ENCODE peak calls at places on chromosomes 16 and 17, in nine cellular contexts. One of them, this sample, is unnamed.

GRCh38 chr17:44221072-44221861 is 1.8 kb upstream of the UBTF start:
- DNase-seq in A549: peak
- DNase-seq in body of pancreas: peak
- DNase-seq in heart left ventricle: peak
- DNase-seq in CD4-positive, alpha-beta T cell: peak
- DNase-seq in upper lobe of left lung: peak
- DNase-seq in fibroblast of lung: peak
- DNase-seq in dorsolateral prefrontal cortex: peak
- DNase-seq in stomach: peak
- DNase-seq in this sample: peak

GRCh38 chr17:62824290-62825135 is 16.4 kb upstream of the MARCHF10 start:
- DNase-seq in A549: peak
- DNase-seq in body of pancreas: no peak
- DNase-seq in heart left ventricle: no peak
- DNase-seq in CD4-positive, alpha-beta T cell: no peak
- DNase-seq in upper lobe of left lung: no peak
- DNase-seq in fibroblast of lung: peak
- DNase-seq in dorsolateral prefrontal cortex: no peak
- DNase-seq in stomach: no peak
- DNase-seq in this sample: peak

GRCh38 chr16:83701494-83701893 is 106.3 kb upstream of the HSBP1 start:
- DNase-seq in A549: no peak
- DNase-seq in body of pancreas: peak
- DNase-seq in heart left ventricle: no peak
- DNase-seq in CD4-positive, alpha-beta T cell: no peak
- DNase-seq in upper lobe of left lung: no peak
- DNase-seq in fibroblast of lung: peak
- DNase-seq in dorsolateral prefrontal cortex: no peak
- DNase-seq in stomach: no peak
- DNase-seq in this sample: peak

GRCh38 chr17:17626151-17626805 is 34.8 kb upstream of the PEMT start:
- DNase-seq in A549: no peak
- DNase-seq in body of pancreas: no peak
- DNase-seq in heart left ventricle: no peak
- DNase-seq in CD4-positive, alpha-beta T cell: no peak
- DNase-seq in upper lobe of left lung: no peak
- DNase-seq in fibroblast of lung: no peak
- DNase-seq in dorsolateral prefrontal cortex: no peak
- DNase-seq in stomach: no peak
- DNase-seq in this sample: no peak

GRCh38 chr17:74848656-74849399 is 10.9 kb downstream of the GRIN2C start:
- DNase-seq in A549: no peak
- DNase-seq in body of pancreas: no peak
- DNase-seq in heart left ventricle: no peak
- DNase-seq in CD4-positive, alpha-beta T cell: no peak
- DNase-seq in upper lobe of left lung: no peak
- DNase-seq in fibroblast of lung: no peak
- DNase-seq in dorsolateral prefrontal cortex: no peak
- DNase-seq in stomach: no peak
- DNase-seq in this sample: no peak

GRCh38 chr17:38815576-38816193 is 9.4 kb downstream of the CWC25 start:
- DNase-seq in A549: peak
- DNase-seq in body of pancreas: no peak
- DNase-seq in heart left ventricle: no peak
- DNase-seq in CD4-positive, alpha-beta T cell: no peak
- DNase-seq in upper lobe of left lung: no peak
- DNase-seq in fibroblast of lung: peak
- DNase-seq in dorsolateral prefrontal cortex: no peak
- DNase-seq in stomach: no peak
- DNase-seq in this sample: peak

GRCh38 chr17:77281904-77282367 is 141.2 kb downstream of the SEC14L1 start:
- DNase-seq in A549: peak
- DNase-seq in body of pancreas: no peak
- DNase-seq in heart left ventricle: no peak
- DNase-seq in CD4-positive, alpha-beta T cell: no peak
- DNase-seq in upper lobe of left lung: peak
- DNase-seq in fibroblast of lung: peak
- DNase-seq in dorsolateral prefrontal cortex: no peak
- DNase-seq in stomach: peak
- DNase-seq in this sample: peak

GRCh38 chr17:76053230-76054111 is 18.8 kb downstream of the SRP68 start:
- DNase-seq in A549: peak
- DNase-seq in body of pancreas: no peak
- DNase-seq in heart left ventricle: no peak
- DNase-seq in CD4-positive, alpha-beta T cell: no peak
- DNase-seq in upper lobe of left lung: no peak
- DNase-seq in fibroblast of lung: peak
- DNase-seq in dorsolateral prefrontal cortex: no peak
- DNase-seq in stomach: no peak
- DNase-seq in this sample: peak

GRCh38 chr17:71338396-71338795 is 782.4 kb upstream of the SOX9 start:
- DNase-seq in A549: peak
- DNase-seq in body of pancreas: no peak
- DNase-seq in heart left ventricle: no peak
- DNase-seq in CD4-positive, alpha-beta T cell: no peak
- DNase-seq in upper lobe of left lung: no peak
- DNase-seq in fibroblast of lung: peak
- DNase-seq in dorsolateral prefrontal cortex: no peak
- DNase-seq in stomach: no peak
- DNase-seq in this sample: no peak

GRCh38 chr17:74305865-74306654 is 20.0 kb upstream of the KIF19 start:
- DNase-seq in A549: no peak
- DNase-seq in body of pancreas: no peak
- DNase-seq in heart left ventricle: no peak
- DNase-seq in CD4-positive, alpha-beta T cell: no peak
- DNase-seq in upper lobe of left lung: no peak
- DNase-seq in fibroblast of lung: no peak
- DNase-seq in dorsolateral prefrontal cortex: peak
- DNase-seq in stomach: no peak
- DNase-seq in this sample: no peak

GRCh38 chr16:81466351-81466960 is 21.8 kb downstream of the CMIP start:
- DNase-seq in A549: no peak
- DNase-seq in body of pancreas: no peak
- DNase-seq in heart left ventricle: no peak
- DNase-seq in CD4-positive, alpha-beta T cell: no peak
- DNase-seq in upper lobe of left lung: no peak
- DNase-seq in fibroblast of lung: peak
- DNase-seq in dorsolateral prefrontal cortex: no peak
- DNase-seq in stomach: no peak
- DNase-seq in this sample: no peak

GRCh38 chr16:11094838-11095565 is 150.6 kb downstream of the CLEC16A start:
- DNase-seq in A549: no peak
- DNase-seq in body of pancreas: no peak
- DNase-seq in heart left ventricle: no peak
- DNase-seq in CD4-positive, alpha-beta T cell: no peak
- DNase-seq in upper lobe of left lung: no peak
- DNase-seq in fibroblast of lung: no peak
- DNase-seq in dorsolateral prefrontal cortex: no peak
- DNase-seq in stomach: no peak
- DNase-seq in this sample: no peak

GRCh38 chr16:85104821-85105391 is 7.4 kb downstream of the CIBAR2 start:
- DNase-seq in A549: no peak
- DNase-seq in body of pancreas: peak
- DNase-seq in heart left ventricle: no peak
- DNase-seq in CD4-positive, alpha-beta T cell: no peak
- DNase-seq in upper lobe of left lung: peak
- DNase-seq in fibroblast of lung: no peak
- DNase-seq in dorsolateral prefrontal cortex: no peak
- DNase-seq in stomach: no peak
- DNase-seq in this sample: no peak

GRCh38 chr17:8421571-8421970 is 14.1 kb upstream of the NDEL1 start:
- DNase-seq in A549: no peak
- DNase-seq in body of pancreas: no peak
- DNase-seq in heart left ventricle: no peak
- DNase-seq in CD4-positive, alpha-beta T cell: no peak
- DNase-seq in upper lobe of left lung: no peak
- DNase-seq in fibroblast of lung: no peak
- DNase-seq in dorsolateral prefrontal cortex: no peak
- DNase-seq in stomach: no peak
- DNase-seq in this sample: no peak

GRCh38 chr17:39196191-39196819 is 1.2 kb downstream of the CACNB1 start:
- DNase-seq in A549: no peak
- DNase-seq in body of pancreas: no peak
- DNase-seq in heart left ventricle: no peak
- DNase-seq in CD4-positive, alpha-beta T cell: no peak
- DNase-seq in upper lobe of left lung: no peak
- DNase-seq in fibroblast of lung: no peak
- DNase-seq in dorsolateral prefrontal cortex: no peak
- DNase-seq in stomach: no peak
- DNase-seq in this sample: no peak

GRCh38 chr16:49462989-49463371 is 89.4 kb downstream of the C16orf78 start:
- DNase-seq in A549: no peak
- DNase-seq in body of pancreas: no peak
- DNase-seq in heart left ventricle: peak
- DNase-seq in CD4-positive, alpha-beta T cell: no peak
- DNase-seq in upper lobe of left lung: no peak
- DNase-seq in fibroblast of lung: no peak
- DNase-seq in dorsolateral prefrontal cortex: no peak
- DNase-seq in stomach: peak
- DNase-seq in this sample: no peak

GRCh38 chr16:54512461-54512860 is 225.9 kb upstream of the IRX3 start:
- DNase-seq in A549: no peak
- DNase-seq in body of pancreas: no peak
- DNase-seq in heart left ventricle: no peak
- DNase-seq in CD4-positive, alpha-beta T cell: no peak
- DNase-seq in upper lobe of left lung: peak
- DNase-seq in fibroblast of lung: no peak
- DNase-seq in dorsolateral prefrontal cortex: no peak
- DNase-seq in stomach: no peak
- DNase-seq in this sample: no peak

GRCh38 chr17:75542728-75543336 is 17.3 kb downstream of the LLGL2 start:
- DNase-seq in A549: no peak
- DNase-seq in body of pancreas: no peak
- DNase-seq in heart left ventricle: no peak
- DNase-seq in CD4-positive, alpha-beta T cell: no peak
- DNase-seq in upper lobe of left lung: no peak
- DNase-seq in fibroblast of lung: no peak
- DNase-seq in dorsolateral prefrontal cortex: no peak
- DNase-seq in stomach: no peak
- DNase-seq in this sample: no peak

GRCh38 chr17:17175340-17175739 is 30.8 kb downstream of the PLD6 start:
- DNase-seq in A549: no peak
- DNase-seq in body of pancreas: no peak
- DNase-seq in heart left ventricle: no peak
- DNase-seq in CD4-positive, alpha-beta T cell: no peak
- DNase-seq in upper lobe of left lung: peak
- DNase-seq in fibroblast of lung: no peak
- DNase-seq in dorsolateral prefrontal cortex: no peak
- DNase-seq in stomach: no peak
- DNase-seq in this sample: no peak

GRCh38 chr17:4420692-4421131 is 13.0 kb upstream of the SPNS3 start:
- DNase-seq in A549: peak
- DNase-seq in body of pancreas: peak
- DNase-seq in heart left ventricle: no peak
- DNase-seq in CD4-positive, alpha-beta T cell: peak
- DNase-seq in upper lobe of left lung: no peak
- DNase-seq in fibroblast of lung: peak
- DNase-seq in dorsolateral prefrontal cortex: peak
- DNase-seq in stomach: peak
- DNase-seq in this sample: peak

GRCh38 chr16:4805231-4805630 is 2.8 kb upstream of the ROGDI start:
- DNase-seq in A549: no peak
- DNase-seq in body of pancreas: no peak
- DNase-seq in heart left ventricle: peak
- DNase-seq in CD4-positive, alpha-beta T cell: no peak
- DNase-seq in upper lobe of left lung: no peak
- DNase-seq in fibroblast of lung: no peak
- DNase-seq in dorsolateral prefrontal cortex: no peak
- DNase-seq in stomach: no peak
- DNase-seq in this sample: peak
- H3K27ac ChIP-seq in A549: no peak
- H3K27ac ChIP-seq in body of pancreas: no peak
- H3K27ac ChIP-seq in heart left ventricle: peak
- H3K27ac ChIP-seq in CD4-positive, alpha-beta T cell: no peak
- H3K27ac ChIP-seq in upper lobe of left lung: no peak
- H3K27ac ChIP-seq in fibroblast of lung: no peak
- H3K27ac ChIP-seq in dorsolateral prefrontal cortex: no peak
- H3K27ac ChIP-seq in stomach: peak
- H3K27ac ChIP-seq in this sample: peak

GRCh38 chr17:41687828-41688640 is 651 bp upstream of the EIF1 start:
- DNase-seq in A549: no peak
- DNase-seq in body of pancreas: peak
- DNase-seq in heart left ventricle: peak
- DNase-seq in CD4-positive, alpha-beta T cell: peak
- DNase-seq in upper lobe of left lung: no peak
- DNase-seq in fibroblast of lung: no peak
- DNase-seq in dorsolateral prefrontal cortex: peak
- DNase-seq in stomach: peak
- DNase-seq in this sample: peak
- TF ChIP-seq CTCF in A549: peak
- TF ChIP-seq CTCF in body of pancreas: peak
- TF ChIP-seq CTCF in heart left ventricle: peak
- TF ChIP-seq CTCF in CD4-positive, alpha-beta T cell: peak
- TF ChIP-seq CTCF in upper lobe of left lung: no peak
- TF ChIP-seq CTCF in fibroblast of lung: peak
- TF ChIP-seq CTCF in dorsolateral prefrontal cortex: no peak
- TF ChIP-seq CTCF in stomach: no peak
- TF ChIP-seq CTCF in this sample: peak

GRCh38 chr17:29257756-29258155 is 11.1 kb downstream of the CRYBA1 start:
- DNase-seq in A549: no peak
- DNase-seq in body of pancreas: no peak
- DNase-seq in heart left ventricle: no peak
- DNase-seq in CD4-positive, alpha-beta T cell: no peak
- DNase-seq in upper lobe of left lung: no peak
- DNase-seq in fibroblast of lung: peak
- DNase-seq in dorsolateral prefrontal cortex: no peak
- DNase-seq in stomach: no peak
- DNase-seq in this sample: peak
- H3K27ac ChIP-seq in A549: peak
- H3K27ac ChIP-seq in body of pancreas: peak
- H3K27ac ChIP-seq in heart left ventricle: peak
- H3K27ac ChIP-seq in CD4-positive, alpha-beta T cell: no peak
- H3K27ac ChIP-seq in upper lobe of left lung: peak
- H3K27ac ChIP-seq in fibroblast of lung: no peak
- H3K27ac ChIP-seq in dorsolateral prefrontal cortex: no peak
- H3K27ac ChIP-seq in stomach: peak
- H3K27ac ChIP-seq in this sample: no peak

DNA sequence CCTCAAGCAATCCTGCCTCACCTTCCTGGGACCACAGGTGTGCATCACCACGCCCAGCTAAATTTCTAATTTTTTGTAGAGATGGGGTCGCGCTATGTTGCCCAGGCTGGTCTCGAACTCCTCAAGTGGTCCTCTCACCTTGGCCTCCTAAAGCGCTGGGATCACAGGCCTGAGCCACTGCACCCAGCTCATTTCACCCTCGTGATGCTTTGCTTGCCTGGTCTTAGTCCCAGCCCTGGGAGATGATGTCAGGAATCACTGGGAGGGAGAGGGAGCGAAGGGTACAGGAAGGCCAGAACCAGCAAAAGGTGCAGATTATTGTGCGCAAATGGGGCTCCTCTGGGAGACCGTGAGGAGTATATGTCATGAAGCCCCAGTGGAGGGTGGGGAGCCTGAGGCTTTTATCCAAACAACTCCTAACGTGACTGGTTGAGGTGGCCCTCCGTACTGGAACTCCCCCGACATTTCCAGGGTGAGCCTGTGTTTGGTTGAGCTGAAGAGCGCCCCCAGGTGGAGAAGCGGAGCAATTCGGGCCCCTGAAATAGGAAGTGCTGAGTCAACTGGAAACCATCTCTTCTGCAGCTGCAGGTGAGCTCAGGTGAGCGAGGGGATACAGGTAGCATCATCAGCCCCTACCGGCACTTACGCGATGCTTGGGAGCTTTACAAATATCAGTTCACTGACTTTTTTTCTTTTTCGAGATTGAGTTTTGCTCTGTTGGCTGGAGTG is 41.2 kb upstream of the HAPSTR1 start:
- DNase-seq in A549: no peak
- DNase-seq in body of pancreas: no peak
- DNase-seq in heart left ventricle: no peak
- DNase-seq in CD4-positive, alpha-beta T cell: no peak
- DNase-seq in upper lobe of left lung: no peak
- DNase-seq in fibroblast of lung: no peak
- DNase-seq in dorsolateral prefrontal cortex: no peak
- DNase-seq in stomach: no peak
- DNase-seq in this sample: peak
- TF ChIP-seq CTCF in A549: peak
- TF ChIP-seq CTCF in body of pancreas: no peak
- TF ChIP-seq CTCF in heart left ventricle: peak
- TF ChIP-seq CTCF in CD4-positive, alpha-beta T cell: no peak
- TF ChIP-seq CTCF in upper lobe of left lung: no peak
- TF ChIP-seq CTCF in fibroblast of lung: peak
- TF ChIP-seq CTCF in dorsolateral prefrontal cortex: no peak
- TF ChIP-seq CTCF in stomach: no peak
- TF ChIP-seq CTCF in this sample: peak

This sample was measured in cardiac muscle cell.